ENCODE peak calls at places on chromosomes 5 and 9, in four cellular contexts. One of them, this sample, is unnamed.

GRCh38 chr5:131186561-131187256 is 16.0 kb downstream of the LYRM7 start:
- DNase-seq in HepG2: no peak
- DNase-seq in HCT116: no peak
- DNase-seq in SK-N-SH: no peak
- DNase-seq in this sample: no peak

GRCh38 chr5:180441577-180441976 is 52.6 kb upstream of the CNOT6 start:
- DNase-seq in SK-N-SH: no peak
- DNase-seq in HCT116: no peak
- DNase-seq in HepG2: no peak
- DNase-seq in this sample: no peak

GRCh38 chr5:157172408-157172807 is 6.3 kb upstream of the GARIN3 start:
- DNase-seq in SK-N-SH: no peak
- DNase-seq in HepG2: no peak
- DNase-seq in HCT116: no peak
- DNase-seq in this sample: no peak

GRCh38 chr5:38718874-38719391 is 126.9 kb upstream of the OSMR start:
- DNase-seq in HCT116: no peak
- DNase-seq in SK-N-SH: peak
- DNase-seq in HepG2: no peak
- DNase-seq in this sample: no peak

GRCh38 chr5:141649972-141650371 is 1.2 kb downstream of the FCHSD1 start:
- DNase-seq in SK-N-SH: no peak
- DNase-seq in HepG2: no peak
- DNase-seq in HCT116: no peak
- DNase-seq in this sample: no peak

GRCh38 chr5:163504091-163504931 is 1.1 kb upstream of the MAT2B start:
- DNase-seq in HepG2: peak
- DNase-seq in HCT116: no peak
- DNase-seq in SK-N-SH: peak
- DNase-seq in this sample: peak

GRCh38 chr5:76256116-76256889 is 146.8 kb upstream of the IQGAP2 start:
- DNase-seq in HepG2: peak
- DNase-seq in SK-N-SH: peak
- DNase-seq in HCT116: peak
- DNase-seq in this sample: peak

GRCh38 chr5:124639095-124639665 is 107.3 kb downstream of the ZNF608 start:
- DNase-seq in HepG2: no peak
- DNase-seq in HCT116: no peak
- DNase-seq in SK-N-SH: no peak
- DNase-seq in this sample: no peak

GRCh38 chr9:120878188-120879130 is 1.5 kb upstream of the PHF19 start:
- DNase-seq in SK-N-SH: no peak
- DNase-seq in HCT116: no peak
- DNase-seq in HepG2: no peak
- DNase-seq in this sample: peak

GRCh38 chr5:78360674-78361225 is 333 bp downstream of the SCAMP1 start:
- DNase-seq in HepG2: no peak
- DNase-seq in SK-N-SH: peak
- DNase-seq in HCT116: no peak
- DNase-seq in this sample: peak

GRCh38 chr5:107269256-107269655 is 401.5 kb downstream of the EFNA5 start:
- DNase-seq in HCT116: no peak
- DNase-seq in SK-N-SH: no peak
- DNase-seq in HepG2: no peak
- DNase-seq in this sample: no peak

GRCh38 chr9:126016579-126017290 is 269.6 kb downstream of the PBX3 start:
- DNase-seq in HepG2: no peak
- DNase-seq in SK-N-SH: no peak
- DNase-seq in HCT116: no peak
- DNase-seq in this sample: no peak

GRCh38 chr5:26482817-26483375 is 555.5 kb downstream of the CDH9 start:
- DNase-seq in SK-N-SH: peak
- DNase-seq in HepG2: peak
- DNase-seq in HCT116: peak
- DNase-seq in this sample: peak

GRCh38 chr9:12274577-12274976 is 418.6 kb upstream of the TYRP1 start:
- DNase-seq in SK-N-SH: no peak
- DNase-seq in HepG2: no peak
- DNase-seq in HCT116: no peak
- DNase-seq in this sample: no peak

GRCh38 chr5:157607371-157608161 is 32.0 kb upstream of the ADAM19 start:
- DNase-seq in HepG2: no peak
- DNase-seq in HCT116: peak
- DNase-seq in SK-N-SH: no peak
- DNase-seq in this sample: peak

GRCh38 chr5:81826128-81826527 is 75.2 kb upstream of the SSBP2 start:
- DNase-seq in HCT116: no peak
- DNase-seq in HepG2: no peak
- DNase-seq in SK-N-SH: no peak
- DNase-seq in this sample: no peak

GRCh38 chr9:104769655-104770054 is 5.7 kb downstream of the NIPSNAP3B start:
- DNase-seq in SK-N-SH: no peak
- DNase-seq in HCT116: no peak
- DNase-seq in HepG2: no peak
- DNase-seq in this sample: no peak

DNA sequence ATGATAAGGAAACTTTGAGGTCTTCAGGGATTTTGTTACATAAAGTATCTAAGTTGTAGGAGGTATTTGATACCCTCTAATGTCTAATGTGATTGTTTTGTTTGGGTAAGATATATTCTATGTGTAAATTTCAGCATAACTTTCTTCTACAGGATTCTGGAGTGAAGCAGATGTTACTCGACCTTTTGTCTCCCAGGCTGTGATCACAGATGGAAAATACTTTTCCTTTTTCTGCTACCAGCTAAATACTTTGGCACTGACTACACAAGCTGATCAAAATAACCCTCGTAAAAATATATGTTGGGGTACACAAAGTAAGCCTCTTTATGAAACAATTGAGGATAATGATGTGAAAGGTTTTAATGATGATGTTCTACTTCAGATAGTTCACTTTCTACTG is 6.0 kb downstream of the MRPS30 start:
- DNase-seq in HepG2: no peak
- DNase-seq in SK-N-SH: no peak
- DNase-seq in HCT116: no peak
- DNase-seq in this sample: no peak
- TF ChIP-seq JUND in HepG2: no peak
- TF ChIP-seq JUND in SK-N-SH: no peak
- TF ChIP-seq JUND in HCT116: no peak
- TF ChIP-seq JUND in this sample: no peak

GRCh38 chr9:89528540-89528939 is 30.6 kb upstream of the SEMA4D start:
- DNase-seq in SK-N-SH: no peak
- DNase-seq in HepG2: no peak
- DNase-seq in HCT116: no peak
- DNase-seq in this sample: no peak

GRCh38 chr9:89528131-89528530 is 30.2 kb upstream of the SEMA4D start:
- DNase-seq in HepG2: no peak
- DNase-seq in HCT116: no peak
- DNase-seq in SK-N-SH: no peak
- DNase-seq in this sample: no peak

GRCh38 chr9:89525673-89526374 is 27.9 kb upstream of the SEMA4D start:
- DNase-seq in SK-N-SH: no peak
- DNase-seq in HepG2: no peak
- DNase-seq in HCT116: no peak
- DNase-seq in this sample: no peak

GRCh38 chr9:89526667-89527066 is 28.8 kb upstream of the SEMA4D start:
- DNase-seq in SK-N-SH: no peak
- DNase-seq in HCT116: no peak
- DNase-seq in HepG2: no peak
- DNase-seq in this sample: no peak

GRCh38 chr9:89527084-89527483 is 29.2 kb upstream of the SEMA4D start:
- DNase-seq in HepG2: no peak
- DNase-seq in SK-N-SH: no peak
- DNase-seq in HCT116: no peak
- DNase-seq in this sample: no peak
- TF ChIP-seq ELF1 in HepG2: no peak
- TF ChIP-seq ELF1 in SK-N-SH: no peak
- TF ChIP-seq ELF1 in HCT116: no peak
- TF ChIP-seq ELF1 in this sample: no peak

GRCh38 chr5:143544606-143545005 is 141.1 kb upstream of the NR3C1 start:
- DNase-seq in HepG2: no peak
- DNase-seq in HCT116: no peak
- DNase-seq in SK-N-SH: no peak
- DNase-seq in this sample: no peak

GRCh38 chr5:143539742-143540141 is 136.3 kb upstream of the NR3C1 start:
- DNase-seq in HepG2: no peak
- DNase-seq in HCT116: no peak
- DNase-seq in SK-N-SH: no peak
- DNase-seq in this sample: no peak

GRCh38 chr5:143543358-143544255 is 140.1 kb upstream of the NR3C1 start:
- DNase-seq in SK-N-SH: no peak
- DNase-seq in HCT116: no peak
- DNase-seq in HepG2: peak
- DNase-seq in this sample: no peak

GRCh38 chr5:143541943-143542797 is 138.7 kb upstream of the NR3C1 start:
- DNase-seq in SK-N-SH: no peak
- DNase-seq in HepG2: no peak
- DNase-seq in HCT116: no peak
- DNase-seq in this sample: no peak

DNA sequence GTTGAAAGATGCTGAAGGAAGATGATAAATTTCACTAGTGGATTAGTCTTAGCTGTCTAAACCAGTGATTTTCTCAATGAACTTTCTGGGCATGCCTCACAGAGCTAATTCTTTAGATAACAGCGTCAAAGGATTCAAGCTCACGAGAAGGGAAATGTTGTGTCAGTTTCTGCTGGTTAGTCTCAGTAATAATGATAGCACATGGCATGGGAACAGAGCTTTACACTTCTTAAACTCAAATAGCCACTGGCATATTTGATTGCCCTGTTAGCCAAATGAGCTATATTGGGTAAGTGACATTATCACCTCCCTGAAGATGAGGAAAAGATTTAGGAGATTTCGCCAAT is 139.3 kb upstream of the NR3C1 start:
- DNase-seq in HCT116: no peak
- DNase-seq in HepG2: no peak
- DNase-seq in SK-N-SH: no peak
- DNase-seq in this sample: no peak
- TF ChIP-seq JUND in HCT116: no peak
- TF ChIP-seq JUND in HepG2: no peak
- TF ChIP-seq JUND in SK-N-SH: no peak
- TF ChIP-seq JUND in this sample: no peak

GRCh38 chr9:2962471-2963172 is 118.7 kb upstream of the PUM3 start:
- DNase-seq in HCT116: no peak
- DNase-seq in SK-N-SH: no peak
- DNase-seq in HepG2: no peak
- DNase-seq in this sample: no peak
- TF ChIP-seq ELF1 in HCT116: no peak
- TF ChIP-seq ELF1 in SK-N-SH: no peak
- TF ChIP-seq ELF1 in HepG2: no peak
- TF ChIP-seq ELF1 in this sample: no peak